ENCODE peak calls at places on chromosome 13, in ten cellular contexts. D, F, N, A, P, K, L, R, W and G are unnamed samples. For H3K4me1 and H3K27me3, the result is how much of the 10 kb centered on the place peaks cover.

GRCh38 chr13:34223984-34224383 is 406.0 kb downstream of the RFC3 start:
- DNase-seq in P (no peak), L (no peak), K (no peak), F (no peak), A (no peak), N (no peak), W (no peak), R (no peak), D (no peak), G (no peak)

GRCh38 chr13:89726690-89727435 is 1620.6 kb upstream of the MIR17HG start:
- DNase-seq in N (peak), P (no peak), A (no peak), R (no peak), K (no peak), L (no peak), F (no peak), W (no peak), D (no peak), G (no peak)

GRCh38 chr13:73421310-73421912 is 362.6 kb downstream of the KLF5 start:
- DNase-seq in L (peak), A (no peak), D (no peak), F (no peak), K (no peak), R (no peak), P (no peak), W (no peak), N (no peak), G (no peak)

GRCh38 chr13:106517151-106517847 is 18.2 kb downstream of the EFNB2 start:
- DNase-seq in W (no peak), D (no peak), R (no peak), P (no peak), N (no peak), A (no peak), L (no peak), K (no peak), F (no peak), G (no peak)

GRCh38 chr13:82356667-82357066 is 1525.6 kb downstream of the SLITRK1 start:
- DNase-seq in A (no peak), P (no peak), R (no peak), N (no peak), W (no peak), D (no peak), L (no peak), K (no peak), F (peak), G (no peak)

GRCh38 chr13:30819136-30819875 is 84.0 kb downstream of the ALOX5AP start:
- DNase-seq in R (no peak), A (no peak), N (no peak), D (peak), K (no peak), W (no peak), F (no peak), L (no peak), P (no peak), G (no peak)

GRCh38 chr13:66492479-66492878 is 737.7 kb downstream of the PCDH9 start:
- DNase-seq in F (peak), D (peak), K (no peak), W (no peak), P (no peak), N (no peak), A (no peak), R (no peak), L (no peak), G (no peak)

GRCh38 chr13:46211116-46211515 is 612 bp upstream of the LRRC63 start:
- DNase-seq in F (no peak), R (no peak), A (no peak), L (no peak), W (no peak), N (no peak), D (peak), K (no peak), P (peak), G (peak)

GRCh38 chr13:76397413-76397812 is 488.8 kb downstream of the KCTD12 start:
- DNase-seq in L (no peak), D (no peak), F (no peak), W (no peak), P (no peak), R (no peak), K (no peak), A (no peak), N (no peak), G (no peak)

GRCh38 chr13:113608967-113609533 is 24.5 kb downstream of the TFDP1 start:
- DNase-seq in D (no peak), L (no peak), P (no peak), K (no peak), R (no peak), W (no peak), F (no peak), A (no peak), N (no peak), G (no peak)

GRCh38 chr13:40528881-40529280 is 137.6 kb downstream of the FOXO1 start:
- DNase-seq in A (no peak), W (no peak), R (no peak), N (no peak), L (no peak), D (no peak), P (no peak), F (no peak), K (no peak), G (no peak)

DNA sequence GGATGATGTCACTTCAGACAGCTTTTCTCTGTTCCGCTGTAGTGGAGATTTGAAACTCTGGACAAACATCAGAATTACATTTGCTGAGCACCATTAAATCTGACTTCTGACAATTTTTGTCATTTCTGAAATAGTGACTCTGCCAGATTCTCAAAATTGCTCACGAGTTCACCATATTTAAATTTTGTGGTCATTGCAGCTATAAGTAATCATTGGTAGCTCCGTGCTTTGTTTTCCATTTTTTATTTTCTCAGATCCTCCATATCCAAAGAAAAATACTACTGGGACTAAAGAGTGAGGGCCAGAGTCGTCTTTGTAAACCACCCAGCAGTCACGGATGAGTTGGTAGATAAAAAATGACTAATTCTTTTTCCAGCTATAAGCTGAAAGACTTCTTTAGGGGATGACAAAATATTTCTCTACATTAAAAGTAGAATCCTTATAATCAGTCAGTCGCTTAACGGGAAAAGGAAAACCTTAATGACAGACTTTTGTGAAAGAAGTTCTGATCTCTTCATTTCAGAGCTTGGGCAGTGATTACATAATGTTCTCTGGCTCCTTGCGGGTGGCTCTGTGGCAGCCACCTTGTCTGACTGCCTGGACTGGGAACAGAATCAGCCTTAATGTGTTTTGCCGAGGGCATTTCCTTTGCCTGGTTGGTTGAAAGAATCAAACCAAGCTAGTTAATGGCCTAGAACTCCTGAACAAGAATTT is 2.3 kb downstream of the ITM2B start:
- DNase-seq in R (no peak), P (no peak), K (peak), N (no peak), A (no peak), F (peak), W (no peak), D (peak), L (peak), G (no peak)
- H3K4me1 ChIP-seq in R (under half), P (half or more), K (under half), N (under half), A (under half), F (under half), W (half or more), D (under half), L (half or more), G (half or more)

GRCh38 chr13:42654760-42655159 is 80.8 kb downstream of the TNFSF11 start:
- DNase-seq in K (no peak), R (no peak), D (no peak), L (no peak), F (no peak), N (no peak), A (no peak), W (no peak), P (no peak), G (no peak)

GRCh38 chr13:42656136-42656535 is 82.2 kb downstream of the TNFSF11 start:
- DNase-seq in N (no peak), D (no peak), K (peak), W (no peak), F (peak), L (no peak), R (no peak), A (no peak), P (no peak), G (no peak)

GRCh38 chr13:42652642-42653415 is 78.9 kb downstream of the TNFSF11 start:
- DNase-seq in L (no peak), N (no peak), F (no peak), P (no peak), A (no peak), K (no peak), R (no peak), D (no peak), W (no peak), G (no peak)

GRCh38 chr13:42653694-42654093 is 79.7 kb downstream of the TNFSF11 start:
- DNase-seq in W (no peak), L (no peak), N (no peak), P (no peak), R (no peak), K (no peak), A (no peak), F (no peak), D (no peak), G (no peak)

GRCh38 chr13:42654212-42654611 is 80.3 kb downstream of the TNFSF11 start:
- DNase-seq in A (no peak), W (no peak), P (no peak), L (no peak), F (no peak), N (no peak), K (no peak), R (no peak), D (no peak), G (no peak)
- H3K27me3 ChIP-seq in A (under half), W (under half), P (under half), L (under half), F (under half), N (under half), K (under half), R (under half), D (under half), G (under half)

GRCh38 chr13:39419068-39419467 is 183.9 kb downstream of the LHFPL6 start:
- DNase-seq in R (no peak), D (no peak), N (no peak), F (no peak), P (no peak), L (no peak), A (no peak), W (no peak), K (no peak), G (no peak)
- H3K4me1 ChIP-seq in R (under half), D (under half), N (under half), F (under half), P (under half), L (under half), A (under half), W (half or more), K (under half), G (under half)

GRCh38 chr13:60611523-60611922 is 214.5 kb downstream of the TDRD3 start:
- DNase-seq in R (no peak), F (no peak), P (no peak), L (no peak), W (no peak), D (no peak), A (no peak), N (no peak), K (no peak), G (no peak)

GRCh38 chr13:60612593-60612992 is 215.6 kb downstream of the TDRD3 start:
- DNase-seq in N (no peak), F (peak), P (no peak), D (peak), L (no peak), W (no peak), A (no peak), K (no peak), R (no peak), G (no peak)

GRCh38 chr13:60617863-60618733 is 221.1 kb downstream of the TDRD3 start:
- DNase-seq in W (no peak), K (peak), R (no peak), A (no peak), D (peak), L (no peak), N (no peak), P (no peak), F (peak), G (no peak)

GRCh38 chr13:60613080-60613479 is 216.1 kb downstream of the TDRD3 start:
- DNase-seq in N (no peak), D (no peak), K (no peak), F (no peak), R (no peak), A (no peak), W (no peak), P (no peak), L (no peak), G (no peak)
- H3K27me3 ChIP-seq in N (under half), D (under half), K (under half), F (under half), R (under half), A (under half), W (under half), P (under half), L (under half), G (under half)

GRCh38 chr13:47480121-47480520 is 521.0 kb downstream of the SUCLA2 start:
- DNase-seq in W (no peak), A (no peak), F (no peak), L (no peak), D (no peak), P (no peak), K (no peak), N (no peak), R (no peak), G (no peak)
- H3K4me1 ChIP-seq in W (under half), A (under half), F (under half), L (under half), D (under half), P (under half), K (under half), N (under half), R (under half), G (under half)

GRCh38 chr13:27959976-27960361 is 9.1 kb downstream of the CDX2 start:
- DNase-seq in N (no peak), A (no peak), D (no peak), L (no peak), F (no peak), P (no peak), K (no peak), W (no peak), R (no peak), G (no peak)
- H3K27me3 ChIP-seq in N (under half), A (under half), D (under half), L (half or more), F (half or more), P (under half), K (half or more), W (half or more), R (half or more), G (under half)

GRCh38 chr13:28413999-28414398 is 80.9 kb downstream of the FLT1 start:
- DNase-seq in K (no peak), N (no peak), R (no peak), W (no peak), D (no peak), A (no peak), P (no peak), F (no peak), L (no peak), G (no peak)

GRCh38 chr13:28411859-28412353 is 83.0 kb downstream of the FLT1 start:
- DNase-seq in N (no peak), L (no peak), D (peak), A (no peak), P (no peak), K (no peak), R (no peak), F (no peak), W (no peak), G (no peak)

GRCh38 chr13:28421674-28422410 is 73.1 kb downstream of the FLT1 start:
- DNase-seq in R (no peak), D (no peak), K (no peak), W (no peak), N (no peak), P (no peak), A (no peak), F (no peak), L (no peak), G (no peak)

GRCh38 chr13:28412981-28413380 is 81.9 kb downstream of the FLT1 start:
- DNase-seq in N (no peak), A (no peak), P (no peak), K (no peak), D (no peak), L (no peak), W (no peak), R (no peak), F (no peak), G (no peak)

GRCh38 chr13:28415994-28416411 is 78.9 kb downstream of the FLT1 start:
- DNase-seq in L (no peak), R (no peak), P (no peak), D (no peak), K (no peak), F (no peak), A (no peak), W (no peak), N (no peak), G (no peak)
- H3K4me1 ChIP-seq in L (under half), R (under half), P (under half), D (under half), K (under half), F (under half), A (under half), W (under half), N (under half), G (under half)